ENCODE peak calls at places on chromosomes 2 and 18, in seven cellular contexts. S, M, W, D, T, G and L are unnamed samples.

GRCh38 chr18:23033079-23033478 is 100.0 kb downstream of the RBBP8 start:
- DNase-seq in S (no peak), M (no peak), W (no peak), D (no peak), T (peak; percentile 31), G (no peak), L (no peak)

GRCh38 chr2:217220228-217221013 is 360.6 kb upstream of the TNP1 start:
- DNase-seq in S (no peak), M (peak; percentile 77), W (peak; percentile 66), D (no peak), T (no peak), G (no peak), L (peak; percentile 37)

GRCh38 chr18:63869374-63869773 is 18.1 kb upstream of the SERPINB2 start:
- DNase-seq in S (no peak), M (peak; percentile 77), W (no peak), D (no peak), T (no peak), G (no peak), L (peak; percentile 73)

GRCh38 chr2:74481961-74482800 is 617 bp downstream of the CCDC142 start:
- DNase-seq in S (no peak), M (no peak), W (no peak), D (peak; percentile 33), T (no peak), G (no peak), L (no peak)

GRCh38 chr2:30484995-30485394 is 37.9 kb downstream of the LCLAT1 start:
- DNase-seq in S (peak; percentile 81), M (no peak), W (no peak), D (no peak), T (no peak), G (no peak), L (no peak)

GRCh38 chr18:51739044-51739666 is 541.7 kb upstream of the MEX3C start:
- DNase-seq in S (no peak), M (no peak), W (no peak), D (no peak), T (no peak), G (no peak), L (no peak)

GRCh38 chr18:46591821-46592391 is 65.1 kb downstream of the LOXHD1 start:
- DNase-seq in S (no peak), M (no peak), W (no peak), D (no peak), T (no peak), G (no peak), L (no peak)

GRCh38 chr2:21710496-21710895 is 586.7 kb downstream of the TDRD15 start:
- DNase-seq in S (no peak), M (no peak), W (no peak), D (no peak), T (no peak), G (no peak), L (no peak)

GRCh38 chr2:189951791-189952535 is 110.6 kb downstream of the MSTN start:
- DNase-seq in S (no peak), M (peak; percentile 49), W (no peak), D (no peak), T (no peak), G (no peak), L (no peak)

GRCh38 chr2:23286031-23286764 is 98.8 kb upstream of the KLHL29 start:
- DNase-seq in S (no peak), M (no peak), W (no peak), D (no peak), T (no peak), G (no peak), L (no peak)

GRCh38 chr18:64127172-64127571 is 21.7 kb downstream of the LINC00305 start:
- DNase-seq in S (no peak), M (no peak), W (no peak), D (no peak), T (no peak), G (no peak), L (no peak)

GRCh38 chr2:40030451-40030975 is 251.5 kb upstream of the THUMPD2 start:
- DNase-seq in S (peak; percentile 45), M (peak; percentile 6), W (no peak), D (no peak), T (no peak), G (no peak), L (peak; percentile 12)

GRCh38 chr18:51133580-51134160 is 63.8 kb downstream of the MEX3C start:
- DNase-seq in S (no peak), M (no peak), W (no peak), D (no peak), T (no peak), G (no peak), L (peak; percentile 26)

DNA sequence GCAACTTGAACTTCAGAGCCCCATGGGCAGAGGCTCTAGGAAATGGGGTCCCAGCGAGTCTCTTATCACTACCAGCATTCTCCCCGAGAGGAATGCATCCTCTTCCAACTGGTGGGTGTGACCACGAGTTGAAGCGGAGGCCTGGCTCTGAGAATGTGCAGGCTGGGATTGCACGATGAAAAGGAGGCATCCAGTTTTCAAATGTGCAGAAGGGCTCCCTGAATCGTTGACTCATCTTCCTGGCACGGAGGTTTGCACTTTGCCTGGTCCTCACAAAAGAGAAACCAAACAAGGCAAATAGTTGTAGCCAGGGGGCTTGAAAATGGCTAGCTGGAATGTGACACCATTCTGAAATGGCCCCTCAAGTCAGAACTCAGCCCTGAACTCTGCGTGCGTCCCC is 216.7 kb downstream of the GLI2 start:
- DNase-seq in S (peak; percentile 74), M (peak; percentile 65), W (no peak), D (no peak), T (no peak), G (no peak), L (peak; percentile 77)
- H3K4me3 ChIP-seq in S (no peak overlapping the region), M (no peak overlapping the region), W (no peak overlapping the region), D (no peak overlapping the region), T (no peak overlapping the region), G (no peak overlapping the region), L (no peak overlapping the region)

DNA sequence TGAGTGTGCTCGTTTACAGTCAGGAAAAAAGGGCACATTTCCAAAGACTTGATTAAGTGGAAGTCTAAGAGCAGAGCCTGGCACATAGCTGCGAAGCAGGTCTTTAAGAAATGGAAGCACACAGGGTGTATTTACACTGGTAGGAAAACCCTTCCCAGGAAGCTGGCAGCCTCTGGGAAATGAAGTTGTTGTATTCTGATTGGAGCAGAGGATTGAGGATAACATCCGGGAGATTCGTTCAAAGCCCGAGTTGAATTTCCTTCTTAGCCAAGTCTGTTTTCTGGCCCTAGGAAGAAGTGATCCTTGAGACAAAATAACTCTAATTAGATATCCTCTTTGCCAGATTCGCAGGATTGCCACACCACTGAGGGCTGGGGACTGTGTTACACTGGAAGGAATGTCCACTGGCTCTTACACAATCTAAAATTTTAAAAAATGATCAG is 75.9 kb downstream of the ITGB1BP1 start:
- DNase-seq in S (no peak), M (peak; percentile 83), W (peak; percentile 90), D (no peak), T (peak; percentile 27), G (peak; percentile 63), L (peak; percentile 91)
- TF ChIP-seq CTCF in S (no peak), M (no peak), W (no peak), D (no peak), T (no peak), G (no peak), L (no peak)

GRCh38 chr2:15883684-15884083 is 56.7 kb upstream of the MYCN start:
- DNase-seq in S (no peak), M (no peak), W (no peak), D (no peak), T (no peak), G (no peak), L (no peak)
- H3K4me3 ChIP-seq in S (no peak overlapping the region), M (no peak overlapping the region), W (no peak overlapping the region), D (no peak overlapping the region), T (no peak overlapping the region), G (no peak overlapping the region), L (no peak overlapping the region)

GRCh38 chr2:176872406-176872805 is 340.2 kb upstream of the HNRNPA3 start:
- DNase-seq in S (no peak), M (no peak), W (no peak), D (no peak), T (no peak), G (no peak), L (no peak)

GRCh38 chr2:176876493-176877103 is 336.0 kb upstream of the HNRNPA3 start:
- DNase-seq in S (no peak), M (no peak), W (no peak), D (no peak), T (no peak), G (no peak), L (no peak)

GRCh38 chr2:176873403-176873802 is 339.2 kb upstream of the HNRNPA3 start:
- DNase-seq in S (no peak), M (no peak), W (no peak), D (no peak), T (no peak), G (no peak), L (peak; percentile 2)
- TF ChIP-seq CTCF in S (peak; percentile 12), M (peak; percentile 3), W (no peak), D (peak; percentile 24), T (no peak), G (no peak), L (peak; percentile 10)

GRCh38 chr18:67875936-67876335 is 359.4 kb upstream of the DSEL start:
- DNase-seq in S (no peak), M (peak; percentile 22), W (no peak), D (no peak), T (no peak), G (no peak), L (no peak)

GRCh38 chr18:67875057-67875456 is 358.5 kb upstream of the DSEL start:
- DNase-seq in S (peak; percentile 15), M (no peak), W (no peak), D (no peak), T (no peak), G (no peak), L (no peak)

GRCh38 chr18:67876866-67877265 is 360.3 kb upstream of the DSEL start:
- DNase-seq in S (no peak), M (no peak), W (no peak), D (no peak), T (no peak), G (no peak), L (no peak)
- H3K4me3 ChIP-seq in S (no peak overlapping the region), M (no peak overlapping the region), W (no peak overlapping the region), D (no peak overlapping the region), T (no peak overlapping the region), G (no peak overlapping the region), L (no peak overlapping the region)

GRCh38 chr18:37997695-37998094 is 432.1 kb upstream of the CELF4 start:
- DNase-seq in S (no peak), M (no peak), W (no peak), D (no peak), T (no peak), G (no peak), L (no peak)
- TF ChIP-seq CTCF in S (no peak), M (no peak), W (no peak), D (no peak), T (no peak), G (no peak), L (no peak)

GRCh38 chr2:9187620-9188214 is 18.9 kb upstream of the ASAP2 start:
- DNase-seq in S (peak; percentile 58), M (peak; percentile 42), W (peak; percentile 45), D (peak; percentile 69), T (no peak), G (no peak), L (peak; percentile 90)
- H3K4me3 ChIP-seq in S (no peak overlapping the region), M (no peak overlapping the region), W (no peak overlapping the region), D (no peak overlapping the region), T (no peak overlapping the region), G (no peak overlapping the region), L (no peak overlapping the region)